ENCODE peak calls at places on chromosome 2, in five cellular contexts. One of them, this sample, is unnamed.
A peak's percentile ranks its signal among the peaks of the same experiment; 100 is the strongest.

GRCh38 chr2:161952722-161953322 is 121.2 kb downstream of the DPP4 start:
- DNase-seq in activated CD8-positive, alpha-beta memory T cell treated with anti-CD3 and anti-CD28 coated beads for 4 hours: no peak
- DNase-seq in activated naive CD4-positive, alpha-beta T cell treated with anti-CD3 and anti-CD28 coated beads, Interleukin-2, amount 50 U/mL, for 16 hours: no peak
- DNase-seq in GM03348: no peak
- DNase-seq in neuronal stem cell: no peak
- DNase-seq in this sample: no peak

GRCh38 chr2:58429285-58429874 is 188.3 kb upstream of the FANCL start:
- DNase-seq in activated CD8-positive, alpha-beta memory T cell treated with anti-CD3 and anti-CD28 coated beads for 4 hours: no peak
- DNase-seq in activated naive CD4-positive, alpha-beta T cell treated with anti-CD3 and anti-CD28 coated beads, Interleukin-2, amount 50 U/mL, for 16 hours: no peak
- DNase-seq in GM03348: no peak
- DNase-seq in neuronal stem cell: no peak
- DNase-seq in this sample: no peak

GRCh38 chr2:109148347-109148746 is 19.3 kb downstream of the SH3RF3 start:
- DNase-seq in activated CD8-positive, alpha-beta memory T cell treated with anti-CD3 and anti-CD28 coated beads for 4 hours: no peak
- DNase-seq in activated naive CD4-positive, alpha-beta T cell treated with anti-CD3 and anti-CD28 coated beads, Interleukin-2, amount 50 U/mL, for 16 hours: no peak
- DNase-seq in GM03348: peak; percentile 67
- DNase-seq in neuronal stem cell: no peak
- DNase-seq in this sample: no peak

GRCh38 chr2:56892381-56892780 is 708.6 kb downstream of the CCDC85A start:
- DNase-seq in activated CD8-positive, alpha-beta memory T cell treated with anti-CD3 and anti-CD28 coated beads for 4 hours: no peak
- DNase-seq in activated naive CD4-positive, alpha-beta T cell treated with anti-CD3 and anti-CD28 coated beads, Interleukin-2, amount 50 U/mL, for 16 hours: no peak
- DNase-seq in GM03348: no peak
- DNase-seq in neuronal stem cell: no peak
- DNase-seq in this sample: no peak

GRCh38 chr2:42100696-42101585 is 53.1 kb downstream of the PKDCC start:
- DNase-seq in activated CD8-positive, alpha-beta memory T cell treated with anti-CD3 and anti-CD28 coated beads for 4 hours: no peak
- DNase-seq in activated naive CD4-positive, alpha-beta T cell treated with anti-CD3 and anti-CD28 coated beads, Interleukin-2, amount 50 U/mL, for 16 hours: peak; percentile 57
- DNase-seq in GM03348: peak; percentile 91
- DNase-seq in neuronal stem cell: peak; percentile 24
- DNase-seq in this sample: peak; percentile 78

GRCh38 chr2:120594856-120595685 is 140.6 kb upstream of the GLI2 start:
- DNase-seq in activated CD8-positive, alpha-beta memory T cell treated with anti-CD3 and anti-CD28 coated beads for 4 hours: no peak
- DNase-seq in activated naive CD4-positive, alpha-beta T cell treated with anti-CD3 and anti-CD28 coated beads, Interleukin-2, amount 50 U/mL, for 16 hours: no peak
- DNase-seq in GM03348: no peak
- DNase-seq in neuronal stem cell: no peak
- DNase-seq in this sample: peak; percentile 63

GRCh38 chr2:25505630-25506029 is 163.9 kb upstream of the DNMT3A start:
- DNase-seq in activated CD8-positive, alpha-beta memory T cell treated with anti-CD3 and anti-CD28 coated beads for 4 hours: no peak
- DNase-seq in activated naive CD4-positive, alpha-beta T cell treated with anti-CD3 and anti-CD28 coated beads, Interleukin-2, amount 50 U/mL, for 16 hours: no peak
- DNase-seq in GM03348: no peak
- DNase-seq in neuronal stem cell: no peak
- DNase-seq in this sample: no peak

GRCh38 chr2:79876430-79876829 is 363.6 kb downstream of the CTNNA2 start:
- DNase-seq in activated CD8-positive, alpha-beta memory T cell treated with anti-CD3 and anti-CD28 coated beads for 4 hours: no peak
- DNase-seq in activated naive CD4-positive, alpha-beta T cell treated with anti-CD3 and anti-CD28 coated beads, Interleukin-2, amount 50 U/mL, for 16 hours: no peak
- DNase-seq in GM03348: peak; percentile 35
- DNase-seq in neuronal stem cell: peak; percentile 4
- DNase-seq in this sample: no peak

GRCh38 chr2:136126021-136126420 is 8.1 kb upstream of the CXCR4 start:
- DNase-seq in activated CD8-positive, alpha-beta memory T cell treated with anti-CD3 and anti-CD28 coated beads for 4 hours: no peak
- DNase-seq in activated naive CD4-positive, alpha-beta T cell treated with anti-CD3 and anti-CD28 coated beads, Interleukin-2, amount 50 U/mL, for 16 hours: no peak
- DNase-seq in GM03348: no peak
- DNase-seq in neuronal stem cell: no peak
- DNase-seq in this sample: peak; percentile 60

GRCh38 chr2:85741811-85742507 is 11.8 kb upstream of the ATOH8 start:
- DNase-seq in activated CD8-positive, alpha-beta memory T cell treated with anti-CD3 and anti-CD28 coated beads for 4 hours: no peak
- DNase-seq in activated naive CD4-positive, alpha-beta T cell treated with anti-CD3 and anti-CD28 coated beads, Interleukin-2, amount 50 U/mL, for 16 hours: no peak
- DNase-seq in GM03348: peak; percentile 82
- DNase-seq in neuronal stem cell: peak; percentile 60
- DNase-seq in this sample: no peak

GRCh38 chr2:230050151-230050550 is 18.6 kb downstream of the SLC16A14 start:
- DNase-seq in activated CD8-positive, alpha-beta memory T cell treated with anti-CD3 and anti-CD28 coated beads for 4 hours: no peak
- DNase-seq in activated naive CD4-positive, alpha-beta T cell treated with anti-CD3 and anti-CD28 coated beads, Interleukin-2, amount 50 U/mL, for 16 hours: no peak
- DNase-seq in GM03348: no peak
- DNase-seq in neuronal stem cell: no peak
- DNase-seq in this sample: no peak

This sample was measured in Peyer's patch.